ENCODE peak calls at places on chromosomes 3 and 15, in six cellular contexts. One of them, this sample, is unnamed.

GRCh38 chr15:80154336-80154735 is 1.5 kb downstream of the FAH start:
- DNase-seq in fibroblast of pulmonary artery: peak; percentile 33
- DNase-seq in A549: no peak
- DNase-seq in amniotic stem cell: no peak
- DNase-seq in SW480: no peak
- DNase-seq in right atrium auricular region: no peak
- DNase-seq in this sample: no peak

GRCh38 chr3:167372138-167372537 is 8.0 kb downstream of the ZBBX start:
- DNase-seq in fibroblast of pulmonary artery: no peak
- DNase-seq in A549: no peak
- DNase-seq in amniotic stem cell: no peak
- DNase-seq in SW480: peak; percentile 4
- DNase-seq in right atrium auricular region: no peak
- DNase-seq in this sample: no peak

GRCh38 chr3:134002326-134002725 is 27.4 kb downstream of the SLCO2A1 start:
- DNase-seq in fibroblast of pulmonary artery: peak; percentile 26
- DNase-seq in A549: no peak
- DNase-seq in amniotic stem cell: no peak
- DNase-seq in SW480: no peak
- DNase-seq in right atrium auricular region: peak; percentile 52
- DNase-seq in this sample: no peak

GRCh38 chr3:193452338-193452737 is 73.8 kb upstream of the ATP13A5 start:
- DNase-seq in fibroblast of pulmonary artery: peak; percentile 1
- DNase-seq in A549: no peak
- DNase-seq in amniotic stem cell: no peak
- DNase-seq in SW480: peak; percentile 6
- DNase-seq in right atrium auricular region: no peak
- DNase-seq in this sample: no peak

GRCh38 chr3:115834068-115834467 is 210.8 kb downstream of the GAP43 start:
- DNase-seq in fibroblast of pulmonary artery: peak; percentile 58
- DNase-seq in A549: no peak
- DNase-seq in amniotic stem cell: no peak
- DNase-seq in SW480: no peak
- DNase-seq in right atrium auricular region: no peak
- DNase-seq in this sample: no peak

GRCh38 chr15:73956276-73957086 is 30.2 kb downstream of the LOXL1 start:
- DNase-seq in fibroblast of pulmonary artery: peak; percentile 90
- DNase-seq in A549: no peak
- DNase-seq in amniotic stem cell: peak; percentile 88
- DNase-seq in SW480: peak; percentile 98
- DNase-seq in right atrium auricular region: no peak
- DNase-seq in this sample: no peak

GRCh38 chr15:78640840-78641733 is at the start of gene CHRNB4:
- DNase-seq in fibroblast of pulmonary artery: peak; percentile 27
- DNase-seq in A549: peak; percentile 49
- DNase-seq in amniotic stem cell: no peak
- DNase-seq in SW480: no peak
- DNase-seq in right atrium auricular region: no peak
- DNase-seq in this sample: peak; percentile 61

GRCh38 chr3:107676469-107677309 is 153.9 kb downstream of the BBX start:
- DNase-seq in fibroblast of pulmonary artery: peak; percentile 58
- DNase-seq in A549: no peak
- DNase-seq in amniotic stem cell: no peak
- DNase-seq in SW480: peak; percentile 44
- DNase-seq in right atrium auricular region: no peak
- DNase-seq in this sample: no peak

GRCh38 chr15:49742381-49742780 is 121.5 kb downstream of the DTWD1 start:
- DNase-seq in fibroblast of pulmonary artery: no peak
- DNase-seq in A549: no peak
- DNase-seq in amniotic stem cell: no peak
- DNase-seq in SW480: no peak
- DNase-seq in right atrium auricular region: no peak
- DNase-seq in this sample: no peak

GRCh38 chr3:156826896-156827882 is 1.0 kb downstream of the LEKR1 start:
- DNase-seq in fibroblast of pulmonary artery: no peak
- DNase-seq in A549: no peak
- DNase-seq in amniotic stem cell: no peak
- DNase-seq in SW480: peak; percentile 45
- DNase-seq in right atrium auricular region: no peak
- DNase-seq in this sample: no peak

GRCh38 chr3:122021811-122022401 is at the start of gene ILDR1:
- DNase-seq in fibroblast of pulmonary artery: no peak
- DNase-seq in A549: peak; percentile 15
- DNase-seq in amniotic stem cell: no peak
- DNase-seq in SW480: peak; percentile 72
- DNase-seq in right atrium auricular region: no peak
- DNase-seq in this sample: peak; percentile 78

GRCh38 chr3:45994661-45995369 is 809 bp downstream of the FYCO1 start:
- DNase-seq in fibroblast of pulmonary artery: no peak
- DNase-seq in A549: peak; percentile 13
- DNase-seq in amniotic stem cell: no peak
- DNase-seq in SW480: peak; percentile 37
- DNase-seq in right atrium auricular region: no peak
- DNase-seq in this sample: no peak

GRCh38 chr15:98776607-98777281 is 128.4 kb downstream of the IGF1R start:
- DNase-seq in fibroblast of pulmonary artery: peak; percentile 35
- DNase-seq in A549: no peak
- DNase-seq in amniotic stem cell: no peak
- DNase-seq in SW480: peak; percentile 72
- DNase-seq in right atrium auricular region: no peak
- DNase-seq in this sample: peak; percentile 44

GRCh38 chr3:129061077-129061887 is 703 bp downstream of the GP9 start:
- DNase-seq in fibroblast of pulmonary artery: no peak
- DNase-seq in A549: no peak
- DNase-seq in amniotic stem cell: no peak
- DNase-seq in SW480: no peak
- DNase-seq in right atrium auricular region: no peak
- DNase-seq in this sample: no peak

GRCh38 chr3:98701276-98701675 is 61.9 kb upstream of the ST3GAL6 start:
- DNase-seq in fibroblast of pulmonary artery: no peak
- DNase-seq in A549: no peak
- DNase-seq in amniotic stem cell: no peak
- DNase-seq in SW480: no peak
- DNase-seq in right atrium auricular region: no peak
- DNase-seq in this sample: no peak

GRCh38 chr15:65389226-65389625 is 11.4 kb upstream of the IGDCC3 start:
- DNase-seq in fibroblast of pulmonary artery: no peak
- DNase-seq in A549: no peak
- DNase-seq in amniotic stem cell: no peak
- DNase-seq in SW480: no peak
- DNase-seq in right atrium auricular region: no peak
- DNase-seq in this sample: no peak

GRCh38 chr15:38514601-38515000 is 50.0 kb downstream of the RASGRP1 start:
- DNase-seq in fibroblast of pulmonary artery: no peak
- DNase-seq in A549: no peak
- DNase-seq in amniotic stem cell: no peak
- DNase-seq in SW480: no peak
- DNase-seq in right atrium auricular region: no peak
- DNase-seq in this sample: peak; percentile 3